ENCODE peak calls at places on chromosomes 13 and 19, in four cellular contexts. One of them, this sample, is unnamed. For H3K4me1, the result is how much of the 10 kb centered on the place peaks cover.

GRCh38 chr19:56136362-56136761 is 4.7 kb upstream of the ZNF444 start:
- DNase-seq in HepG2: peak
- DNase-seq in K562: no peak
- DNase-seq in GM12878: no peak
- DNase-seq in this sample: no peak

GRCh38 chr19:2371656-2372055 is 11.6 kb downstream of the TMPRSS9 start:
- DNase-seq in HepG2: no peak
- DNase-seq in K562: no peak
- DNase-seq in GM12878: no peak
- DNase-seq in this sample: no peak

GRCh38 chr13:95156208-95156607 is 145.0 kb downstream of the ABCC4 start:
- DNase-seq in HepG2: peak
- DNase-seq in K562: no peak
- DNase-seq in GM12878: no peak
- DNase-seq in this sample: peak

GRCh38 chr13:90717451-90717936 is 630.0 kb upstream of the MIR17HG start:
- DNase-seq in HepG2: no peak
- DNase-seq in K562: no peak
- DNase-seq in GM12878: no peak
- DNase-seq in this sample: no peak

GRCh38 chr19:39966617-39967016 is 4.3 kb upstream of the PSMC4 start:
- DNase-seq in HepG2: no peak
- DNase-seq in K562: no peak
- DNase-seq in GM12878: no peak
- DNase-seq in this sample: no peak

GRCh38 chr13:80251403-80251802 is 89.5 kb downstream of the SPRY2 start:
- DNase-seq in HepG2: no peak
- DNase-seq in K562: peak
- DNase-seq in GM12878: no peak
- DNase-seq in this sample: no peak

GRCh38 chr13:79481685-79482052 is 714 bp downstream of the NDFIP2 start:
- DNase-seq in HepG2: no peak
- DNase-seq in K562: peak
- DNase-seq in GM12878: no peak
- DNase-seq in this sample: peak

GRCh38 chr13:113187905-113188595 is 20.4 kb downstream of the PCID2 start:
- DNase-seq in HepG2: no peak
- DNase-seq in K562: no peak
- DNase-seq in GM12878: no peak
- DNase-seq in this sample: no peak

GRCh38 chr13:96011291-96011875 is 41.8 kb downstream of the UGGT2 start:
- DNase-seq in HepG2: no peak
- DNase-seq in K562: no peak
- DNase-seq in GM12878: no peak
- DNase-seq in this sample: no peak

GRCh38 chr19:9848761-9849160 is 13.6 kb downstream of the PIN1 start:
- DNase-seq in HepG2: no peak
- DNase-seq in K562: no peak
- DNase-seq in GM12878: no peak
- DNase-seq in this sample: no peak

GRCh38 chr13:98535501-98536357 is 41.2 kb downstream of the STK24 start:
- DNase-seq in HepG2: peak
- DNase-seq in K562: no peak
- DNase-seq in GM12878: no peak
- DNase-seq in this sample: no peak

GRCh38 chr19:6007866-6008265 is 29.9 kb upstream of the RANBP3 start:
- DNase-seq in HepG2: no peak
- DNase-seq in K562: no peak
- DNase-seq in GM12878: no peak
- DNase-seq in this sample: no peak

GRCh38 chr19:44747739-44748425 is 626 bp upstream of the BCL3 start:
- DNase-seq in HepG2: peak
- DNase-seq in K562: no peak
- DNase-seq in GM12878: no peak
- DNase-seq in this sample: peak

GRCh38 chr13:76865996-76866503 is 20.2 kb downstream of the KCTD12 start:
- DNase-seq in HepG2: no peak
- DNase-seq in K562: no peak
- DNase-seq in GM12878: no peak
- DNase-seq in this sample: no peak

GRCh38 chr19:55688422-55689218 is 13.6 kb downstream of the EPN1 start:
- DNase-seq in HepG2: no peak
- DNase-seq in K562: peak
- DNase-seq in GM12878: no peak
- DNase-seq in this sample: no peak

GRCh38 chr13:30141773-30142501 is 165.4 kb downstream of the KATNAL1 start:
- DNase-seq in HepG2: no peak
- DNase-seq in K562: no peak
- DNase-seq in GM12878: no peak
- DNase-seq in this sample: no peak

GRCh38 chr13:73618275-73618865 is 515.8 kb downstream of the KLF12 start:
- DNase-seq in HepG2: peak
- DNase-seq in K562: no peak
- DNase-seq in GM12878: no peak
- DNase-seq in this sample: no peak

GRCh38 chr19:3343619-3344502 is 22.5 kb upstream of the NFIC start:
- DNase-seq in HepG2: peak
- DNase-seq in K562: peak
- DNase-seq in GM12878: no peak
- DNase-seq in this sample: peak

GRCh38 chr19:29139227-29139626 is 73.7 kb downstream of the UQCRFS1 start:
- DNase-seq in HepG2: no peak
- DNase-seq in K562: peak
- DNase-seq in GM12878: no peak
- DNase-seq in this sample: no peak

GRCh38 chr19:31335716-31336115 is 13.5 kb downstream of the TSHZ3 start:
- DNase-seq in HepG2: no peak
- DNase-seq in K562: no peak
- DNase-seq in GM12878: no peak
- DNase-seq in this sample: no peak

GRCh38 chr19:44552324-44552723 is 22.8 kb upstream of the CEACAM20 start:
- DNase-seq in HepG2: peak
- DNase-seq in K562: peak
- DNase-seq in GM12878: no peak
- DNase-seq in this sample: peak

GRCh38 chr19:50972795-50973376 is 3.5 kb upstream of the KLK6 start:
- DNase-seq in HepG2: no peak
- DNase-seq in K562: no peak
- DNase-seq in GM12878: no peak
- DNase-seq in this sample: no peak

GRCh38 chr13:74966814-74967213 is 515.2 kb downstream of the TBC1D4 start:
- DNase-seq in HepG2: no peak
- DNase-seq in K562: no peak
- DNase-seq in GM12878: no peak
- DNase-seq in this sample: peak

GRCh38 chr13:23811366-23812027 is 77.7 kb downstream of the MIPEP start:
- DNase-seq in HepG2: no peak
- DNase-seq in K562: no peak
- DNase-seq in GM12878: no peak
- DNase-seq in this sample: no peak

GRCh38 chr19:10399878-10400277 is 3.5 kb downstream of the CDC37 start:
- DNase-seq in HepG2: no peak
- DNase-seq in K562: no peak
- DNase-seq in GM12878: no peak
- DNase-seq in this sample: no peak

GRCh38 chr19:54204767-54205468 is 4.3 kb downstream of the RPS9 start:
- DNase-seq in HepG2: no peak
- DNase-seq in K562: no peak
- DNase-seq in GM12878: no peak
- DNase-seq in this sample: no peak

GRCh38 chr19:16070366-16070990 is 5.8 kb upstream of the TPM4 start:
- DNase-seq in HepG2: peak
- DNase-seq in K562: peak
- DNase-seq in GM12878: no peak
- DNase-seq in this sample: no peak

GRCh38 chr19:4577020-4577782 is 17.7 kb upstream of the SEMA6B start:
- DNase-seq in HepG2: no peak
- DNase-seq in K562: peak
- DNase-seq in GM12878: no peak
- DNase-seq in this sample: peak

GRCh38 chr13:98581971-98582702 is 5.2 kb upstream of the STK24 start:
- DNase-seq in HepG2: no peak
- DNase-seq in K562: no peak
- DNase-seq in GM12878: no peak
- DNase-seq in this sample: no peak

GRCh38 chr19:47158879-47159509 is 28.4 kb downstream of the SAE1 start:
- DNase-seq in HepG2: no peak
- DNase-seq in K562: no peak
- DNase-seq in GM12878: no peak
- DNase-seq in this sample: no peak

GRCh38 chr19:33558846-33559245 is 37.3 kb upstream of the PEPD start:
- DNase-seq in HepG2: no peak
- DNase-seq in K562: no peak
- DNase-seq in GM12878: no peak
- DNase-seq in this sample: no peak

DNA sequence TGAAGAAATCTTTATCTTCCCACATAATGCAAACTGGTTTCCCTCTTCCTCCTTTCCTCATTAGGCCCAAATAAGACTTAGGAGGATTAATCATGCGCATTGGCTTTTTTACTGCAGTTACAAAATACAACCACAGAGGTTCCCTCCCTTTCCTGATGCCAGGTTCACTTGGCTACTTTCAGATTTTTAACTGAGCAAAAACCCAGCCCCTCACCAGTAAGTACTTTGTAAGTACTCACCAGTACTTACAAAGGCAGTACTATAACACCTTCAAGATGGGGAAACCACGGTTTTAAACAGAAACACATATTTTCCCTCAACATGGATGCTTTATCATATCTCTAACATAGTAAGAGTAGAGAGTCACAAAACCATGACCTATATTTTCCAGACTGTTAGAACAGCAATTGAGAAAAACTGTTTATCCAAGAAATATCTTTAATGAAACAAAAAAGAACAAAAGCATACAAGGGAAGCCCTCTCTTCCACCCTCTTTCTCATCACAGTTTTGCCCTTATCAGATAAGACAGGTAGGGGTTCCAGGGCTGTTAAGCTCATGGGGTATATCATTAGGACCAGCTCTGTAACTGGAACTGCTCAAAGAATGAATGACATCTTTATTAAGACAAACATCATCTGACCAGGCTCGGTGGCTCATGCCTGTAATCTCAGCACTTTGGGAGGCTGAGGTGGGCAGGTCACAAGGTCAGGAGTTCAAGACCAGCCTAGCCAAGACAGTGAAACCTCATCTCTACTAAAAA is 12.7 kb downstream of the FOXO1 start:
- DNase-seq in HepG2: no peak
- DNase-seq in K562: no peak
- DNase-seq in GM12878: no peak
- DNase-seq in this sample: no peak
- H3K4me1 ChIP-seq in HepG2: half or more
- H3K4me1 ChIP-seq in K562: under half
- H3K4me1 ChIP-seq in GM12878: under half
- H3K4me1 ChIP-seq in this sample: under half

DNA sequence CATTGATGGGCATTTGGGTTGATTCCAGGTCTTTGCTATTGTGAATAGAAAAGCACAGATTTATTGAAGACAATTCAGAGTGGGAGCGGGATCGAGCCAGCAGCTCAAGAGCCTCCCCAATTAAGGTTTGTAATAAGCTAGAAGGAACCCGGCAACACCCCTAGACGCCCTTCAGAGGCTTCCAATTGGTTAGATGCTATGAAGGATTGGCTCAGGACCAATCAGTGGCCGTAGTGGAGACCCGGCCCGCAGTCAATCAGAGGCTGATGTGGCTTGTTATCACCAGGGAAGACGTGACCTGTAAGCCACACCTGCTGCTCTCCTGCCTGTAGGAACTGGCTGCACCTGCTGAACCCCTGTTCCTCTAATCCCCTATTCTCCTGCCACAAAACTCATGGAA is 14.6 kb downstream of the SIGLEC11 start:
- DNase-seq in HepG2: no peak
- DNase-seq in K562: no peak
- DNase-seq in GM12878: no peak
- DNase-seq in this sample: no peak
- TF ChIP-seq MAX in HepG2: no peak
- TF ChIP-seq MAX in K562: no peak
- TF ChIP-seq MAX in GM12878: no peak
- TF ChIP-seq MAX in this sample: no peak

GRCh38 chr13:102814025-102814607 is 15.2 kb downstream of the BIVM start:
- DNase-seq in HepG2: no peak
- DNase-seq in K562: no peak
- DNase-seq in GM12878: no peak
- DNase-seq in this sample: no peak
- TF ChIP-seq NFIC in HepG2: no peak
- TF ChIP-seq NFIC in K562: no peak
- TF ChIP-seq NFIC in GM12878: no peak
- TF ChIP-seq NFIC in this sample: no peak

DNA sequence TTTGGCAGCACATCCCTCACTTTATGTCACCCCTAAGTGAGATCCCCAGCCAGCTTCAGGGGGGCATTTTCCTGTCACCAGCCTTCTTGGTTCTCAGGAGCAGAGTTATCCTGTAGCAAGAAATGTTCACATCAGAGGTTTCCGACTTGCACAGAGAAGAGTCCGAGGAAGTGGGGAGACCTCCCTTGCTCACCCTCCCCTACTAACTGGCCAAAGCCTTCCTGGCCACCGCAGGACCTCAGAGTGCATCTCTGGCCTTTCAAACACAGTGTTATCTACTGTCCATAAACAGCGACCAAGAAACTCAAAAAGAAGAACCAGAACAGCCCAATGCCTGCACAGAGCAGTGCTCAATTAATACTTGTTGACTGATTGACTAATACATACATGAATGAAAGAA is 134.4 kb downstream of the USP12 start:
- DNase-seq in HepG2: no peak
- DNase-seq in K562: no peak
- DNase-seq in GM12878: no peak
- DNase-seq in this sample: no peak
- H3K4me1 ChIP-seq in HepG2: under half
- H3K4me1 ChIP-seq in K562: under half
- H3K4me1 ChIP-seq in GM12878: under half
- H3K4me1 ChIP-seq in this sample: under half

GRCh38 chr19:17830567-17831418 is 9.5 kb upstream of the INSL3 start:
- DNase-seq in HepG2: no peak
- DNase-seq in K562: peak
- DNase-seq in GM12878: no peak
- DNase-seq in this sample: peak
- TF ChIP-seq MAX in HepG2: no peak
- TF ChIP-seq MAX in K562: no peak
- TF ChIP-seq MAX in GM12878: no peak
- TF ChIP-seq MAX in this sample: no peak